ENCODE peak calls at places on chromosomes 13 and 19, in four cellular contexts. One of them, this sample, is unnamed. For H3K9me3, the result is how much of the 10 kb centered on the place peaks cover.

GRCh38 chr19:48618278-48618915 is 581 bp downstream of the RPL18 start:
- DNase-seq in mesenchymal stem cell: no peak
- DNase-seq in H1: no peak
- DNase-seq in IMR-90: no peak
- DNase-seq in this sample: no peak

GRCh38 chr13:67119481-67119883 is 110.7 kb downstream of the PCDH9 start:
- DNase-seq in mesenchymal stem cell: peak
- DNase-seq in H1: no peak
- DNase-seq in IMR-90: peak
- DNase-seq in this sample: no peak

GRCh38 chr19:44051654-44052402 is at the start of gene ZNF223:
- DNase-seq in mesenchymal stem cell: peak
- DNase-seq in H1: peak
- DNase-seq in IMR-90: peak
- DNase-seq in this sample: peak

GRCh38 chr19:5579286-5579685 is 11.5 kb upstream of the TINCR start:
- DNase-seq in mesenchymal stem cell: no peak
- DNase-seq in H1: no peak
- DNase-seq in IMR-90: no peak
- DNase-seq in this sample: no peak

GRCh38 chr19:31312004-31312403 is 37.2 kb downstream of the TSHZ3 start:
- DNase-seq in mesenchymal stem cell: peak
- DNase-seq in H1: no peak
- DNase-seq in IMR-90: peak
- DNase-seq in this sample: no peak

GRCh38 chr13:80132741-80133601 is 208.0 kb downstream of the SPRY2 start:
- DNase-seq in mesenchymal stem cell: peak
- DNase-seq in H1: no peak
- DNase-seq in IMR-90: peak
- DNase-seq in this sample: no peak

GRCh38 chr19:47509973-47510372 is 4.9 kb downstream of the NAPA start:
- DNase-seq in mesenchymal stem cell: no peak
- DNase-seq in H1: no peak
- DNase-seq in IMR-90: no peak
- DNase-seq in this sample: no peak

GRCh38 chr19:54674021-54674617 is 11.3 kb downstream of the LILRB4 start:
- DNase-seq in mesenchymal stem cell: no peak
- DNase-seq in H1: no peak
- DNase-seq in IMR-90: no peak
- DNase-seq in this sample: no peak

GRCh38 chr19:39194832-39195542 is 1.8 kb upstream of the NCCRP1 start:
- DNase-seq in mesenchymal stem cell: no peak
- DNase-seq in H1: no peak
- DNase-seq in IMR-90: no peak
- DNase-seq in this sample: no peak

GRCh38 chr19:38849746-38850230 is at the start of gene HNRNPL:
- DNase-seq in mesenchymal stem cell: no peak
- DNase-seq in H1: peak
- DNase-seq in IMR-90: no peak
- DNase-seq in this sample: no peak

GRCh38 chr19:18543814-18544475 is 572 bp upstream of the FKBP8 start:
- DNase-seq in mesenchymal stem cell: peak
- DNase-seq in H1: peak
- DNase-seq in IMR-90: peak
- DNase-seq in this sample: peak

GRCh38 chr13:74930402-74931165 is 551.4 kb downstream of the TBC1D4 start:
- DNase-seq in mesenchymal stem cell: peak
- DNase-seq in H1: no peak
- DNase-seq in IMR-90: peak
- DNase-seq in this sample: no peak

GRCh38 chr19:10292789-10293636 is 3.3 kb downstream of the ICAM5 start:
- DNase-seq in mesenchymal stem cell: no peak
- DNase-seq in H1: no peak
- DNase-seq in IMR-90: no peak
- DNase-seq in this sample: peak

GRCh38 chr19:51980116-51980736 is 6.4 kb downstream of the ZNF350 start:
- DNase-seq in mesenchymal stem cell: no peak
- DNase-seq in H1: no peak
- DNase-seq in IMR-90: no peak
- DNase-seq in this sample: no peak
- H3K9me3 ChIP-seq in mesenchymal stem cell: half or more
- H3K9me3 ChIP-seq in H1: under half
- H3K9me3 ChIP-seq in IMR-90: under half
- H3K9me3 ChIP-seq in this sample: under half

DNA sequence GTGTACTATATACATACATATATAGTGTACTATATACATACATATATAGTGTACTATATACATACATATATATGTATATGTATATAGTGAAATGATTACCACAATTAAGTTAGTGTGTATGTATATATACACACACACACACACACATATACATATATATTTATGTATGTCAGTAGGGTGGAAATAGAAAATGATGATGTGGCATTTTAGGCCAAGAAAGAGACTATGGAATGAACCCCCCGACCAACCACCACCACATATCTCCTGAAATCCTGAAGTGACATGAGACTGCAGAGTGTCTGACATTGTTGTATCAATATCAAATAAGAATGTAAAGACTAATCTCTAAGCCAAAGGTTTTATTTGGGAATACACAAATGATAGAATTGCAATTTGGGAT is 107.6 kb downstream of the RFC3 start:
- DNase-seq in mesenchymal stem cell: no peak
- DNase-seq in H1: no peak
- DNase-seq in IMR-90: no peak
- DNase-seq in this sample: no peak
- H2BK120ac ChIP-seq in mesenchymal stem cell: no peak
- H2BK120ac ChIP-seq in H1: no peak
- H2BK120ac ChIP-seq in IMR-90: no peak
- H2BK120ac ChIP-seq in this sample: no peak

GRCh38 chr19:7088999-7089398 is 19.5 kb downstream of the ZNF557 start:
- DNase-seq in mesenchymal stem cell: no peak
- DNase-seq in H1: no peak
- DNase-seq in IMR-90: no peak
- DNase-seq in this sample: no peak
- H3K9me3 ChIP-seq in mesenchymal stem cell: half or more
- H3K9me3 ChIP-seq in H1: half or more
- H3K9me3 ChIP-seq in IMR-90: half or more
- H3K9me3 ChIP-seq in this sample: half or more

GRCh38 chr13:59391696-59392095 is 772.0 kb downstream of the DIAPH3 start:
- DNase-seq in mesenchymal stem cell: peak
- DNase-seq in H1: peak
- DNase-seq in IMR-90: peak
- DNase-seq in this sample: peak
- H2BK120ac ChIP-seq in mesenchymal stem cell: no peak
- H2BK120ac ChIP-seq in H1: no peak
- H2BK120ac ChIP-seq in IMR-90: peak
- H2BK120ac ChIP-seq in this sample: no peak

DNA sequence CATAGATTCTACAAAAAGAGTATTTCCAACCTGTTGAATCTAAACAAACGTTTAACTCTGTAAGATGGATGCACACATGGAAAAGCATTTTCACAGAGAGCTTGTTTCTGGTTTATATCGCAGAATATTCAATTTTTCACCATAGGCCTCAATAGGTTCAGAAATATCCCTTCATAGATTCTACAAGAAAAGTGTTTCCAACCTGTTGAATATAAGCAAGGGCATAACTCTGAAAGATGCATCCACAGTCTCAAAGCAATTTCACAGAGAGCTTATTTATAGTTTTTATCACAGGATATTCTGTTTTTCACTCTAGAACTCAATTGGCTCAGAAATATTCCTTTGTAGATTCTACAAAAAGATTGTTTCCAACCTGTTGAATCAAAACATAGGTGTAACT is 1483.6 kb downstream of the UQCRFS1 start:
- DNase-seq in mesenchymal stem cell: no peak
- DNase-seq in H1: no peak
- DNase-seq in IMR-90: no peak
- DNase-seq in this sample: no peak
- H3K9me3 ChIP-seq in mesenchymal stem cell: half or more
- H3K9me3 ChIP-seq in H1: half or more
- H3K9me3 ChIP-seq in IMR-90: under half
- H3K9me3 ChIP-seq in this sample: half or more